ENCODE peak calls at places on chromosomes 11 and 22, in four cellular contexts. P is activated CD4-positive, alpha-beta T cell treated with anti-CD3 and anti-CD28 coated beads, Interleukin-2, amount 50 U/mL, for 1 hour; M is RCC 7860; C is AG04449. S is an unnamed sample.

GRCh38 chr22:34236527-34236926 is 316.3 kb upstream of the LARGE1 start:
- DNase-seq in P (no peak), M (no peak), C (no peak), S (no peak)

GRCh38 chr11:71165771-71166170 is 86.6 kb downstream of the SHANK2 start:
- DNase-seq in P (no peak), M (no peak), C (no peak), S (no peak)

GRCh38 chr11:61507962-61508824 is at the start of gene LRRC10B:
- DNase-seq in P (peak; percentile 8), M (no peak), C (no peak), S (no peak)

GRCh38 chr11:46389450-46390330 is 1.9 kb downstream of the CHRM4 start:
- DNase-seq in P (peak; percentile 33), M (peak; percentile 34), C (no peak), S (no peak)

GRCh38 chr11:44269369-44270351 is 40.3 kb downstream of the ALX4 start:
- DNase-seq in P (no peak), M (no peak), C (no peak), S (no peak)

GRCh38 chr11:121929581-121929980 is 186.4 kb downstream of the BLID start:
- DNase-seq in P (no peak), M (no peak), C (no peak), S (no peak)

GRCh38 chr11:61752117-61752924 is at the start of gene MYRF:
- DNase-seq in P (peak; percentile 56), M (peak; percentile 6), C (no peak), S (no peak)

GRCh38 chr11:67022961-67023956 is at the start of gene SYT12:
- DNase-seq in P (no peak), M (no peak), C (no peak), S (no peak)

GRCh38 chr22:42062506-42063190 is 8.0 kb downstream of the NAGA start:
- DNase-seq in P (no peak), M (no peak), C (no peak), S (no peak)

GRCh38 chr11:108853864-108854263 is 189.0 kb downstream of the DDX10 start:
- DNase-seq in P (no peak), M (no peak), C (no peak), S (no peak)

GRCh38 chr11:133893381-133893780 is 48.1 kb upstream of the SPATA19 start:
- DNase-seq in P (no peak), M (no peak), C (no peak), S (no peak)

GRCh38 chr11:2375341-2375853 is 1.7 kb upstream of the CD81 start:
- DNase-seq in P (no peak), M (no peak), C (no peak), S (no peak)

GRCh38 chr11:79090191-79090590 is 350.6 kb downstream of the TENM4 start:
- DNase-seq in P (no peak), M (no peak), C (no peak), S (no peak)

GRCh38 chr22:32177221-32177765 is 18.2 kb upstream of the C22orf42 start:
- DNase-seq in P (no peak), M (no peak), C (no peak), S (no peak)

GRCh38 chr22:27531782-27532530 is 269.6 kb downstream of the MN1 start:
- DNase-seq in P (no peak), M (peak; percentile 83), C (peak; percentile 40), S (peak; percentile 51)

GRCh38 chr22:25666308-25666707 is 75.7 kb upstream of the MYO18B start:
- DNase-seq in P (no peak), M (no peak), C (no peak), S (no peak)

GRCh38 chr22:24247564-24248344 is 2.9 kb upstream of the GGT5 start:
- DNase-seq in P (peak; percentile 49), M (peak; percentile 43), C (peak; percentile 83), S (peak; percentile 82)

GRCh38 chr11:95570845-95571244 is 218.7 kb downstream of the FAM76B start:
- DNase-seq in P (no peak), M (no peak), C (no peak), S (no peak)